ENCODE peak calls at places on chromosome 6, in ten cellular contexts. T, P, Q, A, C, K, I, G, D and J are unnamed samples. For H3K4me1, the result is how much of the 10 kb centered on the place peaks cover.

GRCh38 chr6:115545410-115545986 is 515.2 kb downstream of the FRK start:
- DNase-seq in T (no peak), P (peak), Q (no peak), A (peak), C (no peak), K (peak), I (peak), G (peak), D (peak), J (no peak)

GRCh38 chr6:144534123-144534676 is 249.1 kb downstream of the UTRN start:
- DNase-seq in T (no peak), P (no peak), Q (no peak), A (no peak), C (no peak), K (no peak), I (no peak), G (no peak), D (no peak), J (no peak)

GRCh38 chr6:35717449-35718353 is 19.1 kb upstream of the ARMC12 start:
- DNase-seq in T (no peak), P (no peak), Q (no peak), A (no peak), C (no peak), K (no peak), I (no peak), G (no peak), D (no peak), J (no peak)

GRCh38 chr6:22349051-22349450 is 52.2 kb upstream of the PRL start:
- DNase-seq in T (no peak), P (no peak), Q (no peak), A (peak), C (no peak), K (no peak), I (no peak), G (no peak), D (no peak), J (no peak)

GRCh38 chr6:39865011-39865888 is 69.0 kb downstream of the MOCS1 start:
- DNase-seq in T (no peak), P (peak), Q (peak), A (peak), C (peak), K (peak), I (peak), G (peak), D (peak), J (no peak)

GRCh38 chr6:84033523-84034451 is at the start of gene MRAP2:
- DNase-seq in T (no peak), P (peak), Q (peak), A (peak), C (no peak), K (peak), I (peak), G (peak), D (no peak), J (no peak)

GRCh38 chr6:15792842-15793241 is 130.0 kb upstream of the DTNBP1 start:
- DNase-seq in T (no peak), P (no peak), Q (no peak), A (no peak), C (no peak), K (no peak), I (no peak), G (no peak), D (no peak), J (no peak)

GRCh38 chr6:149024361-149024760 is 277.5 kb downstream of the UST start:
- DNase-seq in T (no peak), P (no peak), Q (no peak), A (no peak), C (no peak), K (no peak), I (no peak), G (no peak), D (no peak), J (no peak)

DNA sequence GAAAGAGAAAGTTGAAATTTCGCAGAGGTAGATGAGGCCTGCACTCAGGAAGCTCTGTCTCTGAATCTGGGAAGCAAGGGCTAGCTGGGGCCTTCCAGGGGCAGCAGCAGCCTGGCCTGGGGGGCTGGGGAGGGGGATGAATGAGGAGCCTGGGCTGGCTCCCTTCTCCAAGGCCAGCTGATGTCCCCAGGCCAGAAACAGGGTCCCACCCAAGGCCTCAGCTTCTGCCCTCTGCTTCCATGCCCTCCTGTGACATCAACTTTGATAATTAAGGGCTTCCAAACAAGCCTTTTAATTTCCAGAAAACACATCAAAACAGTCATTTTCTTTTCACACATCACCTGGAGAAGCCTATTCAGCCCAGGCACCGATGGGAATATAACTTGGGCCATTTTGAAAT is 15.4 kb downstream of the TFAP2A start:
- DNase-seq in T (no peak), P (no peak), Q (no peak), A (no peak), C (no peak), K (no peak), I (no peak), G (no peak), D (no peak), J (peak)
- H3K4me1 ChIP-seq in T (under half), P (under half), Q (under half), A (under half), C (under half), K (under half), I (under half), G (under half), D (under half), J (half or more)

GRCh38 chr6:42942444-42942843 is 13.2 kb downstream of the CNPY3 start:
- DNase-seq in T (no peak), P (no peak), Q (no peak), A (no peak), C (no peak), K (no peak), I (no peak), G (no peak), D (no peak), J (no peak)
- H3K4me1 ChIP-seq in T (under half), P (under half), Q (under half), A (under half), C (under half), K (under half), I (under half), G (under half), D (under half), J (under half)

GRCh38 chr6:79269877-79270276 is 35.4 kb upstream of the HMGN3 start:
- DNase-seq in T (no peak), P (no peak), Q (no peak), A (no peak), C (peak), K (no peak), I (no peak), G (no peak), D (no peak), J (peak)
- H3K4me1 ChIP-seq in T (under half), P (under half), Q (under half), A (under half), C (under half), K (under half), I (under half), G (under half), D (under half), J (under half)

GRCh38 chr6:138973481-138974140 is 14.4 kb downstream of the REPS1 start:
- DNase-seq in T (no peak), P (no peak), Q (no peak), A (no peak), C (no peak), K (no peak), I (no peak), G (no peak), D (no peak), J (peak)
- H3K4me1 ChIP-seq in T (under half), P (under half), Q (half or more), A (under half), C (under half), K (half or more), I (under half), G (under half), D (under half), J (half or more)

GRCh38 chr6:56875523-56875922 is 79.4 kb upstream of the BEND6 start:
- DNase-seq in T (no peak), P (no peak), Q (no peak), A (no peak), C (no peak), K (no peak), I (no peak), G (no peak), D (no peak), J (no peak)

GRCh38 chr6:56875961-56876360 is 78.9 kb upstream of the BEND6 start:
- DNase-seq in T (no peak), P (peak), Q (no peak), A (no peak), C (no peak), K (no peak), I (no peak), G (no peak), D (no peak), J (no peak)

GRCh38 chr6:56874328-56874727 is 80.6 kb upstream of the BEND6 start:
- DNase-seq in T (no peak), P (no peak), Q (no peak), A (no peak), C (no peak), K (no peak), I (no peak), G (no peak), D (no peak), J (no peak)

DNA sequence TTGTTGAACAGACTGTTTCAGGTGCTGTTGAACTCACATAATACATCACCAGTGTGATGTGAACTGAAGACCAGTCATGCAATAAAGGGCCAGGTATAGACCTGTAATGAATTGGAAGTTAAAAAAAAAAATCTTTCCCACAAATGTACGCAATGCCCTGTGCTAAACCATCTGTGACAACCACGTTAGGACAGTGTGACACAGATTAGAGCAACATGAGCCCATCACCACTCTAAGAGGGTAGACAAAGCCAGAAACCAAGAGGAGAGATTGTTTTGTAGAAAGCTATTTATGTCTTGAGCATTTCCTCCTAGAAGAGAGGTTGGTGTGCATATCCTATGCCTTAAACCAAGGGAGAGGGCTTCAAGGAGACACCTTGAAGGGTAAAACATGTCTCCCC is 77.0 kb upstream of the BEND6 start:
- DNase-seq in T (no peak), P (no peak), Q (no peak), A (no peak), C (no peak), K (no peak), I (no peak), G (no peak), D (no peak), J (no peak)
- H3K4me1 ChIP-seq in T (under half), P (under half), Q (under half), A (under half), C (under half), K (under half), I (under half), G (under half), D (under half), J (under half)

GRCh38 chr6:119539066-119539746 is 189.6 kb upstream of the MAN1A1 start:
- DNase-seq in T (no peak), P (no peak), Q (no peak), A (no peak), C (no peak), K (no peak), I (peak), G (no peak), D (no peak), J (no peak)

GRCh38 chr6:119541132-119541905 is 191.8 kb upstream of the MAN1A1 start:
- DNase-seq in T (no peak), P (no peak), Q (no peak), A (no peak), C (no peak), K (no peak), I (no peak), G (no peak), D (peak), J (peak)

GRCh38 chr6:119542037-119542436 is 192.5 kb upstream of the MAN1A1 start:
- DNase-seq in T (no peak), P (no peak), Q (no peak), A (no peak), C (no peak), K (no peak), I (no peak), G (no peak), D (no peak), J (no peak)

GRCh38 chr6:119543332-119543731 is 193.8 kb upstream of the MAN1A1 start:
- DNase-seq in T (no peak), P (no peak), Q (no peak), A (no peak), C (no peak), K (no peak), I (no peak), G (no peak), D (no peak), J (no peak)

GRCh38 chr6:119540417-119540816 is 190.9 kb upstream of the MAN1A1 start:
- DNase-seq in T (no peak), P (no peak), Q (no peak), A (no peak), C (no peak), K (no peak), I (peak), G (no peak), D (no peak), J (no peak)
- H3K4me1 ChIP-seq in T (under half), P (under half), Q (under half), A (under half), C (under half), K (under half), I (under half), G (under half), D (under half), J (under half)

DNA sequence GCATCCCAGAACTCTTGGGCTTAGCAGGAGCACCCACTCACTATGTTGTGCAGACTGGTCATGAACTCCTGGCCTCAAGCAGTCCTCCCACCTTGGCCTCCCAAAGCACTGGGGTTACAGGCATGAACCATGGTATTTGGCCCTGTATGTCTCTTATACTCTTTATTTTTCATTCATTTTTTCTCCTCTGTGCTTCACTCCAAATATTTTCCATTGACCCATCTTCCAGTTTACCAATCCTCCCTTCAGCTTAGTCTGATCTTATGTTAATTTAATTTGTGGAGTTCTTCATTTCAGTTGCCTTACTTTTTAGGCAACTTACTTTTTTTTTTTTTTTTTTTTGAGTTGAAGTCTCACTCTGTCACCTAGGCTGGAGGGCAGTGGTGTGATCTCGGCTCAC is 79.5 kb downstream of the EZR start:
- DNase-seq in T (no peak), P (no peak), Q (no peak), A (no peak), C (no peak), K (no peak), I (no peak), G (no peak), D (no peak), J (no peak)
- H3K4me1 ChIP-seq in T (under half), P (under half), Q (under half), A (under half), C (under half), K (under half), I (under half), G (under half), D (under half), J (under half)

DNA sequence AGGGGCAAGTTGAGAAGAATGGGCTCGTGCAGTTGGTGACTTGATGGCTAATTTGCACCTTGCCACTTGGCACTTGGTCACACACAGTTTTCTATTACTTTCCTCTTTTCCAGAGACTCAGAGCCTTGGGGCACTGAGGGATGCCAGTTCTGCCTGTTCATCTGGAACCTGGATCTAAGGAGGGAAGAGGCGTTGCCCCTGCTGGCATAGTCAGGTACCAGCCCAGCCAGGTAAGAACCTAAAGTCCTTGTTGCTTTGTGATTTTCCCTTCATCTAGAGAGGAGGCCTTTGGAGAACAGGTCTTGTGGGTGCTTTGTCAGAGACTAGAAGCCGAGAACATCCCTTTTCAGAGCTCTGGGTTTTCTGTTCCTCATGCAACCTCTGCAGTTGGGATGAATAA is 11.3 kb downstream of the SYTL3 start:
- DNase-seq in T (no peak), P (no peak), Q (no peak), A (no peak), C (no peak), K (no peak), I (no peak), G (no peak), D (no peak), J (no peak)
- H3K4me1 ChIP-seq in T (under half), P (under half), Q (under half), A (under half), C (under half), K (under half), I (under half), G (under half), D (under half), J (under half)